ENCODE peak calls at places on chromosomes 7 and 10, in seven cellular contexts. Z, M, S, D, E, C and A are unnamed samples.

GRCh38 chr10:126124044-126124443 is 227.7 kb downstream of the FANK1 start:
- DNase-seq in D (no peak), C (no peak), E (no peak), S (no peak), Z (no peak), M (no peak), A (no peak)

GRCh38 chr10:71630168-71630567 is 89.4 kb downstream of the C10orf105 start:
- DNase-seq in D (no peak), E (no peak), M (no peak), Z (no peak), C (no peak), S (no peak), A (no peak)

GRCh38 chr10:76337641-76338040 is 906.2 kb downstream of the LRMDA start:
- DNase-seq in Z (no peak), M (no peak), C (no peak), D (no peak), E (no peak), S (no peak), A (no peak)

GRCh38 chr10:28915989-28916588 is 238.8 kb downstream of the BAMBI start:
- DNase-seq in E (no peak), C (no peak), D (no peak), S (no peak), M (no peak), Z (no peak), A (no peak)

GRCh38 chr7:130071701-130072622 is 1.6 kb downstream of the KLHDC10 start:
- DNase-seq in S (peak), Z (peak), D (no peak), E (peak), C (peak), M (peak), A (peak)

GRCh38 chr10:3425261-3425660 is 252.7 kb upstream of the PITRM1 start:
- DNase-seq in D (no peak), Z (no peak), E (no peak), C (no peak), S (no peak), M (no peak), A (no peak)

GRCh38 chr10:88288621-88289059 is 294.5 kb downstream of the RNLS start:
- DNase-seq in S (no peak), E (no peak), D (no peak), C (no peak), M (no peak), Z (no peak), A (no peak)

GRCh38 chr7:158782638-158783490 is 46.4 kb downstream of the ESYT2 start:
- DNase-seq in S (peak), Z (peak), M (no peak), D (no peak), E (no peak), C (peak), A (peak)

GRCh38 chr10:122267849-122268737 is 3.0 kb upstream of the BTBD16 start:
- DNase-seq in D (peak), Z (peak), M (peak), S (peak), E (peak), C (peak), A (peak)

GRCh38 chr7:3453398-3453797 is 152.3 kb downstream of the SDK1 start:
- DNase-seq in M (no peak), D (no peak), C (no peak), E (no peak), S (no peak), Z (no peak), A (no peak)

GRCh38 chr7:153943428-153944370 is 108.5 kb upstream of the DPP6 start:
- DNase-seq in Z (no peak), C (no peak), E (no peak), D (no peak), S (no peak), M (no peak), A (no peak)

GRCh38 chr10:129759214-129760002 is 204.7 kb downstream of the EBF3 start:
- DNase-seq in D (peak), E (peak), Z (no peak), S (peak), C (peak), M (no peak), A (peak)

GRCh38 chr10:124146491-124146890 is 53.1 kb upstream of the CHST15 start:
- DNase-seq in D (no peak), E (no peak), S (peak), Z (no peak), C (no peak), M (no peak), A (no peak)

GRCh38 chr10:4586756-4587155 is 239.3 kb upstream of the AKR1E2 start:
- DNase-seq in Z (no peak), D (no peak), E (no peak), S (no peak), C (no peak), M (no peak), A (no peak)

GRCh38 chr10:1074748-1075358 is 18.7 kb downstream of the WDR37 start:
- DNase-seq in M (no peak), C (no peak), D (no peak), E (no peak), S (no peak), Z (peak), A (no peak)

GRCh38 chr10:4688168-4688567 is 137.8 kb upstream of the AKR1E2 start:
- DNase-seq in D (no peak), C (no peak), S (no peak), E (no peak), Z (no peak), M (no peak), A (no peak)

GRCh38 chr7:69599879-69600764 is 1.8 kb downstream of the AUTS2 start:
- DNase-seq in E (no peak), D (peak), S (no peak), M (no peak), C (no peak), Z (peak), A (no peak)

GRCh38 chr7:123580406-123581161 is 21.0 kb upstream of the ASB15 start:
- DNase-seq in Z (peak), M (peak), S (no peak), C (no peak), D (no peak), E (no peak), A (no peak)

GRCh38 chr7:46034056-46034768 is 113.1 kb upstream of the IGFBP3 start:
- DNase-seq in D (no peak), S (no peak), E (no peak), C (no peak), Z (no peak), M (no peak), A (no peak)

GRCh38 chr10:101341438-101341837 is 12.5 kb upstream of the BTRC start:
- DNase-seq in S (no peak), E (no peak), M (no peak), Z (no peak), D (no peak), C (no peak), A (no peak)

GRCh38 chr7:75732764-75733630 is 5.7 kb downstream of the HIP1 start:
- DNase-seq in E (no peak), S (no peak), Z (peak), M (peak), D (no peak), C (no peak), A (no peak)

GRCh38 chr10:22615819-22616499 is 98.4 kb downstream of the PIP4K2A start:
- DNase-seq in D (peak), E (peak), C (peak), Z (no peak), M (no peak), S (peak), A (no peak)

GRCh38 chr10:59678884-59679301 is 30.8 kb downstream of the SLC16A9 start:
- DNase-seq in Z (peak), S (no peak), D (no peak), E (no peak), M (no peak), C (peak), A (no peak)

GRCh38 chr10:121440461-121440860 is 157.8 kb downstream of the FGFR2 start:
- DNase-seq in S (no peak), D (no peak), Z (no peak), M (no peak), C (no peak), E (no peak), A (no peak)

GRCh38 chr7:16484453-16485158 is 19.1 kb upstream of the SOSTDC1 start:
- DNase-seq in E (no peak), D (no peak), M (peak), S (no peak), C (no peak), Z (peak), A (no peak)

GRCh38 chr7:12770227-12770975 is 83.0 kb downstream of the ARL4A start:
- DNase-seq in D (no peak), C (peak), Z (peak), E (peak), S (no peak), M (no peak), A (no peak)

GRCh38 chr10:27470890-27471289 is 33.2 kb upstream of the RAB18 start:
- DNase-seq in Z (no peak), C (no peak), M (no peak), D (no peak), E (no peak), S (no peak), A (no peak)

GRCh38 chr10:129031233-129032150 is 435.5 kb upstream of the MGMT start:
- DNase-seq in S (no peak), M (no peak), E (peak), Z (peak), D (no peak), C (peak), A (no peak)

GRCh38 chr7:28347462-28347861 is 64.9 kb upstream of the CREB5 start:
- DNase-seq in Z (no peak), E (no peak), D (no peak), M (no peak), C (no peak), S (no peak), A (no peak)

GRCh38 chr10:114631678-114632417 is 26.2 kb downstream of the ABLIM1 start:
- DNase-seq in S (peak), M (no peak), Z (no peak), C (peak), D (peak), E (peak), A (no peak)

GRCh38 chr7:41792099-41792498 is 89.2 kb upstream of the INHBA start:
- DNase-seq in M (no peak), Z (peak), C (no peak), S (no peak), E (no peak), D (no peak), A (no peak)

GRCh38 chr10:64102264-64102633 is 581.0 kb downstream of the REEP3 start:
- DNase-seq in M (no peak), Z (no peak), D (no peak), C (no peak), E (no peak), S (no peak), A (no peak)

GRCh38 chr10:103476046-103476768 is 2.8 kb downstream of the CALHM3 start:
- DNase-seq in C (no peak), Z (peak), D (no peak), M (no peak), S (no peak), E (no peak), A (no peak)

GRCh38 chr10:103472005-103472404 is 7.0 kb downstream of the CALHM3 start:
- DNase-seq in D (no peak), E (no peak), Z (no peak), S (no peak), C (peak), M (no peak), A (no peak)

GRCh38 chr10:103473261-103473671 is 5.8 kb downstream of the CALHM3 start:
- DNase-seq in C (no peak), D (no peak), E (no peak), Z (no peak), S (no peak), M (no peak), A (no peak)

GRCh38 chr10:103475437-103475836 is 3.6 kb downstream of the CALHM3 start:
- DNase-seq in M (no peak), S (no peak), D (no peak), C (no peak), E (no peak), Z (no peak), A (no peak)

GRCh38 chr10:103474077-103474476 is 5.0 kb downstream of the CALHM3 start:
- DNase-seq in C (no peak), D (no peak), E (no peak), S (no peak), Z (no peak), M (no peak), A (no peak)
- TF ChIP-seq CTCF in C (no peak), D (no peak), E (no peak), S (no peak), Z (no peak), M (no peak), A (no peak)

DNA sequence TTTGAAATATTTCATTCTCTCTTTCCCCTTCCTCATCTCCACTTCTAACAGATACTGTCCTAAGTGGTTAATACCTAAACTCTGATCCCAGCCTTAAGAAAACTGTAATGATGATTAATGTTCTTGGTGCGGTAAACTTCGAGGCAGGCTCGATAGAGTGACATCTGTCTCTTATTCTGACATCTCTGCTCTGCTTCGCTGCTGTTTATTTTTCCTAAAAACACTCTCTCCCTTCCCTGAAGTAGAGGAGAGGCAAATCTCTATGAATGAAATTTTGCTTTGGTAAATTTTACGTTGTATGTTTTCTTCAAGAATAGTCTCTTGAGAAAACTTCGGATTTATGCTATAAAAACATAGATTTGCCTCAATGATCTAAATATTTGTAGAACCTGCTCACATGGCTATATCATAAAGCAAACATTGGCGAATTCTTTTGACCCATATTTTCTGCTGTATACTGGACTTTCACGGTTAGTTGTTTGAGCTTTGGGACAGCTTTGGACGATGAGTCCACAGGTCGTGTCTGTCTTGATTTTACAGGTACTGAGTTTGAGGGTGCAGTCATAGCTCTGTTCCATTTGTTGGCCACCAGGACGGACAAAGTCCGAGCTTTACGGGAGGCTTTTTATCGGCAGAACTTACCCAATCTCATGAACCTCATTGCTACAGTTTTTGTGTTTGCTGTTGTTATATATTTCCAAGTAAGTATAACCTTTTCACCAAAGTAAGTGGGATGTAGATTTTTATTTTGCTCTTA is 27.1 kb downstream of the SEC61A2 start:
- DNase-seq in E (no peak), S (no peak), C (no peak), D (no peak), Z (no peak), M (no peak), A (no peak)
- TF ChIP-seq POLR2A in E (no peak), S (no peak), C (no peak), D (no peak), Z (no peak), M (no peak), A (no peak)

GRCh38 chr7:18201349-18201748 is 173.7 kb upstream of the PRPS1L1 start:
- DNase-seq in E (no peak), S (no peak), M (no peak), C (no peak), Z (no peak), D (peak), A (no peak)

GRCh38 chr7:18200855-18201254 is 173.2 kb upstream of the PRPS1L1 start:
- DNase-seq in D (no peak), E (no peak), S (no peak), Z (no peak), M (no peak), C (no peak), A (no peak)

GRCh38 chr7:18198868-18199267 is 171.2 kb upstream of the PRPS1L1 start:
- DNase-seq in S (no peak), D (no peak), Z (no peak), E (no peak), M (no peak), C (no peak), A (no peak)

GRCh38 chr7:18206331-18206730 is 178.7 kb upstream of the PRPS1L1 start:
- DNase-seq in C (no peak), M (no peak), D (no peak), E (no peak), S (no peak), Z (no peak), A (no peak)

GRCh38 chr7:18202315-18203045 is 174.8 kb upstream of the PRPS1L1 start:
- DNase-seq in D (no peak), C (no peak), S (no peak), Z (no peak), E (no peak), M (no peak), A (no peak)
- TF ChIP-seq CTCF in D (no peak), C (no peak), S (no peak), Z (no peak), E (no peak), M (no peak), A (no peak)

GRCh38 chr7:151745090-151745638 is 131.8 kb downstream of the PRKAG2 start:
- DNase-seq in M (peak), E (peak), S (no peak), Z (peak), D (no peak), C (peak), A (no peak)
- TF ChIP-seq POLR2A in M (no peak), E (no peak), S (no peak), Z (no peak), D (no peak), C (no peak), A (no peak)

GRCh38 chr7:1219516-1219915 is 13.2 kb upstream of the UNCX start:
- DNase-seq in D (no peak), M (no peak), Z (no peak), C (no peak), E (no peak), S (no peak), A (no peak)
- TF ChIP-seq CTCF in D (no peak), M (no peak), Z (no peak), C (no peak), E (no peak), S (no peak), A (no peak)

DNA sequence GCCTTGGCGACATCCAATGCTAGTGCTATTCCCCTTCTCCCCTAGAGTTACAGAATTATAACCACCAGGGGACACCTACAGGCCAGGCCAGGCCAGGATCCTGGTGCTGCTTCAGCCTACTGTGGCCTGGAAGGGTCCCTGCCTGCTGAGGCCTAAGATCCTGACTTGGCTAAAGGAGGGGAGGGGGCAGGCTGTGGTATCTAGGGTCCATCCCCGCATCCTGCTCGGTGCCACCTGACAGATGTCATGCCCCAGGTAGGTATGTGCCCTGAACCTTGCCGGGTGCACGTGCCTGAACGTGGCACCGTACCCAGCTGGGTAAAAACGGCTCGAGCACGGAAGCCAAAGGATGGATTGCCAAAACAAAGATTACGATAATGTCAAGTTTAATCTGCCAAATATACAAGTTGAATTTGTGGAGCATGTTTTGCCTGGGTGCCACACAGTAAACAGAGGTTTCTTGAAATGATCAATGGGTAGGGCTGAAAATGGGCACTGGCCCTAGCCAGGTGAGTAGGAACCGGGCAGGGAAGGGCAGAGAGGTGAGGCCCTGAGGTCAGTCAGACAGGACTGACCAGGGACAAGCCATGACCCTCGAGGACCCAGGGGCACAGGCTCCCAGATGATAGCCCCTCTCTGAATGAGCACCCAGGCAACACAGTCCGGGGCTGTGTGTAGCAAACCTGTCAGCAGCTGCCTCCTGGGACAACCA is 12.6 kb downstream of the PDAP1 start:
- DNase-seq in E (no peak), D (no peak), M (no peak), S (no peak), Z (no peak), C (no peak), A (no peak)
- TF ChIP-seq POLR2A in E (no peak), D (no peak), M (no peak), S (no peak), Z (no peak), C (no peak), A (no peak)